ENCODE peak calls at places on chromosomes 7 and 10, in six cellular contexts. E, V, D, Q, J and I are unnamed samples.

GRCh38 chr7:101436857-101437576 is 74.3 kb downstream of the COL26A1 start:
- DNase-seq in E (no peak), V (peak), D (no peak), Q (peak), J (no peak), I (no peak)

GRCh38 chr7:24401628-24402593 is 117.9 kb downstream of the NPY start:
- DNase-seq in E (no peak), V (no peak), D (no peak), Q (peak), J (no peak), I (no peak)

GRCh38 chr7:50339990-50340500 is 35.5 kb downstream of the IKZF1 start:
- DNase-seq in E (no peak), V (no peak), D (no peak), Q (no peak), J (peak), I (no peak)

GRCh38 chr7:127809285-127809702 is 157.3 kb downstream of the SND1 start:
- DNase-seq in E (no peak), V (no peak), D (no peak), Q (peak), J (no peak), I (no peak)

GRCh38 chr7:111082351-111082750 is 8.6 kb upstream of the LRRN3 start:
- DNase-seq in E (no peak), V (no peak), D (no peak), Q (no peak), J (no peak), I (no peak)

GRCh38 chr7:100692578-100692961 is 1.5 kb downstream of the GIGYF1 start:
- DNase-seq in E (no peak), V (no peak), D (no peak), Q (no peak), J (no peak), I (peak)

GRCh38 chr7:41578700-41579099 is 124.2 kb downstream of the INHBA start:
- DNase-seq in E (no peak), V (no peak), D (no peak), Q (no peak), J (no peak), I (no peak)

GRCh38 chr10:4661572-4662255 is 164.3 kb upstream of the AKR1E2 start:
- DNase-seq in E (no peak), V (no peak), D (peak), Q (no peak), J (peak), I (no peak)

GRCh38 chr7:37665352-37666022 is 18.1 kb upstream of the GPR141 start:
- DNase-seq in E (no peak), V (no peak), D (no peak), Q (no peak), J (no peak), I (no peak)

GRCh38 chr7:117072620-117073118 is 119.4 kb downstream of the ST7 start:
- DNase-seq in E (no peak), V (no peak), D (peak), Q (peak), J (no peak), I (no peak)

GRCh38 chr10:598415-599170 is 90.9 kb downstream of the DIP2C start:
- DNase-seq in E (no peak), V (peak), D (no peak), Q (no peak), J (no peak), I (no peak)

GRCh38 chr10:46536781-46537180 is 19.7 kb downstream of the GPRIN2 start:
- DNase-seq in E (no peak), V (no peak), D (peak), Q (no peak), J (peak), I (no peak)

GRCh38 chr10:62844280-62845011 is 28.3 kb upstream of the EGR2 start:
- DNase-seq in E (no peak), V (no peak), D (no peak), Q (no peak), J (no peak), I (no peak)

GRCh38 chr10:128072941-128073615 is 53.1 kb downstream of the MKI67 start:
- DNase-seq in E (no peak), V (no peak), D (no peak), Q (no peak), J (peak), I (no peak)

GRCh38 chr10:50788951-50789904 is 49.5 kb downstream of the ASAH2B start:
- DNase-seq in E (no peak), V (no peak), D (no peak), Q (peak), J (no peak), I (no peak)

GRCh38 chr7:104534149-104534548 is 205.7 kb downstream of the LHFPL3 start:
- DNase-seq in E (no peak), V (no peak), D (no peak), Q (no peak), J (no peak), I (no peak)

GRCh38 chr7:68122806-68123205 is 1126.2 kb downstream of the TYW1 start:
- DNase-seq in E (no peak), V (no peak), D (no peak), Q (no peak), J (no peak), I (no peak)

GRCh38 chr10:104209575-104210198 is 22.5 kb downstream of the CFAP43 start:
- DNase-seq in E (no peak), V (no peak), D (no peak), Q (peak), J (no peak), I (no peak)

GRCh38 chr7:20331231-20331880 is 656 bp downstream of the ITGB8 start:
- DNase-seq in E (peak), V (no peak), D (peak), Q (peak), J (peak), I (peak)

GRCh38 chr7:50580053-50580452 is 14.8 kb upstream of the DDC start:
- DNase-seq in E (no peak), V (no peak), D (no peak), Q (no peak), J (no peak), I (no peak)

GRCh38 chr7:51234139-51234538 is 82.5 kb downstream of the COBL start:
- DNase-seq in E (no peak), V (no peak), D (no peak), Q (no peak), J (no peak), I (no peak)

GRCh38 chr7:5429857-5430611 is 6.4 kb upstream of the TNRC18 start:
- DNase-seq in E (no peak), V (no peak), D (peak), Q (no peak), J (no peak), I (no peak)

GRCh38 chr7:106050743-106051110 is 61.4 kb downstream of the SYPL1 start:
- DNase-seq in E (no peak), V (no peak), D (no peak), Q (no peak), J (no peak), I (no peak)

GRCh38 chr10:101897633-101898032 is 54.0 kb upstream of the KCNIP2 start:
- DNase-seq in E (no peak), V (no peak), D (peak), Q (peak), J (no peak), I (no peak)

GRCh38 chr10:43692051-43692825 is 43.6 kb upstream of the ZNF32 start:
- DNase-seq in E (no peak), V (no peak), D (no peak), Q (no peak), J (peak), I (no peak)

GRCh38 chr7:110522751-110523200 is 568.2 kb upstream of the LRRN3 start:
- DNase-seq in E (no peak), V (no peak), D (no peak), Q (peak), J (no peak), I (no peak)

GRCh38 chr7:123237-123636 is 69.1 kb upstream of the FAM20C start:
- DNase-seq in E (no peak), V (no peak), D (no peak), Q (no peak), J (no peak), I (no peak)

GRCh38 chr7:29196191-29196590 is 1.6 kb downstream of the CHN2 start:
- DNase-seq in E (no peak), V (no peak), D (no peak), Q (no peak), J (no peak), I (no peak)

GRCh38 chr7:152865011-152865410 is 105.5 kb downstream of the ACTR3B start:
- DNase-seq in E (no peak), V (no peak), D (no peak), Q (no peak), J (no peak), I (no peak)

GRCh38 chr10:100993986-100994708 is 5.5 kb upstream of the LZTS2 start:
- DNase-seq in E (no peak), V (no peak), D (no peak), Q (peak), J (no peak), I (no peak)

GRCh38 chr7:18590744-18591340 is 95.3 kb downstream of the HDAC9 start:
- DNase-seq in E (no peak), V (no peak), D (no peak), Q (peak), J (no peak), I (no peak)

GRCh38 chr10:76543655-76544054 is 1094.0 kb downstream of the KCNMA1 start:
- DNase-seq in E (no peak), V (no peak), D (no peak), Q (no peak), J (no peak), I (no peak)

GRCh38 chr10:62626817-62627216 is 177.7 kb upstream of the ADO start:
- DNase-seq in E (no peak), V (no peak), D (no peak), Q (no peak), J (no peak), I (no peak)

GRCh38 chr7:157612664-157613561 is 276.1 kb downstream of the DNAJB6 start:
- DNase-seq in E (peak), V (no peak), D (peak), Q (no peak), J (peak), I (no peak)

GRCh38 chr7:112495820-112496462 is 15.2 kb downstream of the LSMEM1 start:
- DNase-seq in E (no peak), V (peak), D (peak), Q (peak), J (no peak), I (no peak)

GRCh38 chr10:6920072-6921019 is 340.3 kb upstream of the PRKCQ start:
- DNase-seq in E (peak), V (peak), D (peak), Q (peak), J (peak), I (peak)

GRCh38 chr10:44576715-44577191 is 191.9 kb upstream of the CXCL12 start:
- DNase-seq in E (no peak), V (no peak), D (no peak), Q (no peak), J (no peak), I (no peak)

GRCh38 chr7:7772385-7772784 is 54.0 kb upstream of the RPA3 start:
- DNase-seq in E (no peak), V (no peak), D (no peak), Q (no peak), J (no peak), I (no peak)

GRCh38 chr10:13271552-13272163 is 28.2 kb downstream of the PHYH start:
- DNase-seq in E (peak), V (peak), D (peak), Q (peak), J (peak), I (peak)

GRCh38 chr10:79260803-79261740 is 86.2 kb upstream of the PPIF start:
- DNase-seq in E (no peak), V (no peak), D (peak), Q (peak), J (no peak), I (no peak)
- TF ChIP-seq POLR2AphosphoS5 in E (peak), V (no peak), D (no peak), Q (no peak), J (peak), I (peak)

DNA sequence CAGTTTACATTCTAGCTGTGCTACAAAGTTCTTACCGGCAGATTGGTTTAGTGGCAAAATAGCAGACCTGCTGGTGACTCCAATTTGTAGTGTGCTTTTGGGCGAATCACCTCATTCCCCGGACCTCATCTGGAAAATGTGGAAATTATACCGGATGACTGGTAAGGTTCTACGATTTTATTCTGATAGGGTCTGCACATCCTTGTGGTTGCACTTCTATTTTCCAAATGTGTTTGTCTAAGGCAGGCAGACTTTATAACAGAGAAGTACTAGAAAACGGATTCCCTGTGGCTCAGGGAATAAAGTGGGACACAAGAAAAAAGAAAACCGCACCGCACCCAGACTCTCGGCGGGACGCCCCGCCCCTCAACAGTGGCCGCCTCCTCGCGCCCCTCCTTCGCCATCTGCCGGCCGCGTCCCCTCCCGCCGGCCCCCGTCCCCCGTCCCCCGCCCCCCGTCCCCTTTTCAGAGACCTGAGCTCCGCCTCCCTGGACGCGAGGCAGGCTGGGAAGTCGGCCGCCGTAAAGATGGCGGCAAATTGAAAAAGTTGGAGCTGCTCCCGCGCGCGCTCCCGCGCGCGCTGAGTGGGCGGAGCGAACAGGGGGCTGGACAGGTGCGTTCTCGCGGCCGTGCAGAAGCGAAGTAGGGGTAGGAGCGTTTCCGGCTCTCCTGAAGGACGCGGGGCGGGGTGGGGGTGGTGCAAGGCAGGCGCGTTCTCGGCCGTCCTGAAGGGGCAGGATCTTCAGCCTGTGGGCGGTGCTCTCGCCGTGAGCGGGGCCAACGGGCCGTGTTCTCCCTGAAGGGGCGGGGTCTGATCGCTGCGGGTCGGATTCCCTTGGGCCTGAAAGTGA is 531 bp upstream of the CCM2 start:
- DNase-seq in E (peak), V (peak), D (peak), Q (peak), J (peak), I (peak)
- TF ChIP-seq POLR2AphosphoS5 in E (no peak), V (peak), D (no peak), Q (peak), J (peak), I (no peak)

GRCh38 chr7:150629347-150629746 is 2.8 kb downstream of the GIMAP6 start:
- DNase-seq in E (no peak), V (no peak), D (no peak), Q (no peak), J (no peak), I (no peak)
- TF ChIP-seq POLR2AphosphoS5 in E (no peak), V (no peak), D (peak), Q (no peak), J (peak), I (no peak)

GRCh38 chr10:71850745-71851629 is at the start of gene PSAP:
- DNase-seq in E (peak), V (peak), D (peak), Q (peak), J (peak), I (peak)
- TF ChIP-seq POLR2AphosphoS5 in E (peak), V (peak), D (peak), Q (peak), J (peak), I (peak)